ENCODE peak calls at places on chromosomes 3 and 15, in four cellular contexts. H, J, D and R are unnamed samples.

GRCh38 chr15:39030291-39031070 is 465.9 kb upstream of the RASGRP1 start:
- DNase-seq in D (no peak), H (no peak), J (no peak), R (no peak)

GRCh38 chr15:28107111-28107893 is 8.2 kb upstream of the OCA2 start:
- DNase-seq in H (no peak), J (no peak), D (peak; percentile 34), R (no peak)

GRCh38 chr3:41525288-41526064 is 326.2 kb downstream of the CTNNB1 start:
- DNase-seq in D (no peak), J (no peak), H (no peak), R (no peak)

GRCh38 chr3:94076055-94076454 is 13.2 kb downstream of the NSUN3 start:
- DNase-seq in H (peak; percentile 38), D (peak; percentile 66), J (no peak), R (no peak)

GRCh38 chr15:89349212-89349558 is 14.6 kb upstream of the POLG start:
- DNase-seq in H (no peak), D (no peak), J (no peak), R (no peak)

GRCh38 chr3:144810150-144810549 is 838.5 kb downstream of the DIPK2A start:
- DNase-seq in D (no peak), J (no peak), H (no peak), R (no peak)

GRCh38 chr15:42584031-42584765 is 8.8 kb downstream of the STARD9 start:
- DNase-seq in J (no peak), H (peak; percentile 9), D (peak; percentile 31), R (peak; percentile 38)

GRCh38 chr3:68985391-68985790 is 28.1 kb downstream of the EOGT start:
- DNase-seq in J (no peak), H (no peak), D (no peak), R (no peak)

GRCh38 chr15:89998923-89999675 is 2.0 kb upstream of the ZNF710 start:
- DNase-seq in J (no peak), H (no peak), D (no peak), R (no peak)

GRCh38 chr3:14383753-14384152 is 18.7 kb upstream of the SLC6A6 start:
- DNase-seq in D (no peak), J (no peak), H (no peak), R (no peak)

GRCh38 chr3:37310666-37311050 is 136.3 kb upstream of the LRRFIP2 start:
- DNase-seq in J (no peak), H (no peak), D (peak; percentile 22), R (peak; percentile 24)

GRCh38 chr3:160163259-160163878 is 61.9 kb upstream of the C3orf80 start:
- DNase-seq in D (peak; percentile 67), J (no peak), H (peak; percentile 52), R (no peak)

GRCh38 chr3:43872301-43872700 is 181.6 kb downstream of the ABHD5 start:
- DNase-seq in D (peak; percentile 97), J (no peak), H (no peak), R (no peak)

GRCh38 chr3:133821767-133822638 is 16.4 kb downstream of the SRPRB start:
- DNase-seq in J (peak; percentile 60), H (peak; percentile 59), D (peak; percentile 67), R (no peak)

GRCh38 chr15:64430000-64430735 is 30.2 kb upstream of the ZNF609 start:
- DNase-seq in H (no peak), D (peak; percentile 92), J (peak; percentile 9), R (peak; percentile 15)

GRCh38 chr3:80338366-80338765 is 570.6 kb upstream of the ROBO1 start:
- DNase-seq in D (peak; percentile 66), H (no peak), J (no peak), R (no peak)

GRCh38 chr3:173529062-173529711 is 131.6 kb downstream of the NLGN1 start:
- DNase-seq in J (no peak), D (peak; percentile 22), H (peak; percentile 33), R (no peak)

GRCh38 chr15:45102226-45102625 is 11.7 kb downstream of the DUOX2 start:
- DNase-seq in J (no peak), H (no peak), D (no peak), R (no peak)

GRCh38 chr15:44801368-44801767 is 65.0 kb downstream of the TRIM69 start:
- DNase-seq in J (no peak), H (no peak), D (peak; percentile 26), R (no peak)

GRCh38 chr15:62138124-62138523 is 27.0 kb downstream of the C2CD4B start:
- DNase-seq in D (peak; percentile 95), H (peak; percentile 25), J (no peak), R (no peak)

GRCh38 chr3:14203521-14204079 is 25.0 kb downstream of the LSM3 start:
- DNase-seq in H (peak; percentile 87), D (peak; percentile 88), J (peak; percentile 60), R (peak; percentile 84)

GRCh38 chr3:23668430-23668904 is 137.3 kb upstream of the UBE2E1 start:
- DNase-seq in J (no peak), D (peak; percentile 85), H (no peak), R (no peak)

GRCh38 chr3:71478568-71478967 is 105.0 kb downstream of the FOXP1 start:
- DNase-seq in D (peak; percentile 29), H (no peak), J (no peak), R (no peak)

GRCh38 chr3:43695443-43695842 is 4.7 kb downstream of the ABHD5 start:
- DNase-seq in J (no peak), D (peak; percentile 85), H (no peak), R (no peak)

GRCh38 chr3:64830681-64831080 is 142.9 kb upstream of the ADAMTS9 start:
- DNase-seq in J (no peak), H (no peak), D (no peak), R (no peak)

GRCh38 chr15:58396181-58396580 is 35.6 kb upstream of the LIPC start:
- DNase-seq in H (no peak), J (no peak), D (peak; percentile 99), R (no peak)

GRCh38 chr3:4995500-4996053 is 16.3 kb downstream of the BHLHE40 start:
- DNase-seq in H (no peak), D (peak; percentile 94), J (no peak), R (no peak)

GRCh38 chr3:134904333-134904771 is 109.3 kb downstream of the EPHB1 start:
- DNase-seq in H (no peak), J (no peak), D (no peak), R (no peak)